ENCODE peak calls at places on chromosomes 11 and 22, in ten cellular contexts. P, H, L, R, J, W, B, E, U and S are unnamed samples.

GRCh38 chr22:39136317-39136716 is 16.2 kb downstream of the CBX7 start:
- DNase-seq in E (no peak), U (no peak), W (no peak), B (no peak), J (no peak), H (no peak), P (no peak), R (no peak), L (no peak), S (no peak)

GRCh38 chr11:31810779-31811647 is at the start of gene PAX6:
- DNase-seq in J (no peak), P (peak; percentile 63), L (peak; percentile 42), B (peak; percentile 95), E (no peak), H (peak; percentile 52), U (no peak), W (no peak), R (peak; percentile 66), S (peak; percentile 78)

GRCh38 chr11:70007796-70008195 is 70.3 kb upstream of the ANO1 start:
- DNase-seq in B (no peak), P (no peak), W (no peak), E (no peak), H (no peak), L (no peak), R (no peak), J (no peak), U (no peak), S (no peak)

GRCh38 chr22:36595968-36596367 is 67.0 kb upstream of the EIF3D start:
- DNase-seq in L (no peak), R (no peak), J (no peak), U (no peak), B (no peak), P (no peak), W (no peak), H (no peak), E (no peak), S (no peak)

GRCh38 chr22:17931400-17931825 is 92.9 kb downstream of the MICAL3 start:
- DNase-seq in E (no peak), R (no peak), L (no peak), B (no peak), J (no peak), W (no peak), U (no peak), H (no peak), P (peak; percentile 34), S (no peak)

GRCh38 chr11:119113716-119114115 is 6.6 kb downstream of the C2CD2L start:
- DNase-seq in H (no peak), B (peak; percentile 22), W (no peak), R (no peak), J (no peak), E (no peak), P (no peak), L (no peak), U (no peak), S (no peak)

GRCh38 chr11:106022795-106023275 is 795 bp upstream of the MSANTD4 start:
- DNase-seq in U (no peak), W (no peak), E (no peak), H (no peak), P (no peak), J (no peak), R (no peak), L (no peak), B (no peak), S (no peak)

GRCh38 chr11:22539851-22540376 is 85.7 kb downstream of the FANCF start:
- DNase-seq in W (no peak), J (no peak), R (no peak), U (no peak), E (no peak), B (peak; percentile 8), L (no peak), H (no peak), P (no peak), S (peak; percentile 48)

GRCh38 chr22:23184764-23185113 is 4.4 kb downstream of the BCR start:
- DNase-seq in B (peak; percentile 33), L (no peak), U (no peak), H (no peak), P (no peak), R (no peak), E (no peak), W (no peak), J (no peak), S (no peak)

GRCh38 chr11:45320366-45320765 is 34.2 kb upstream of the SYT13 start:
- DNase-seq in W (no peak), B (no peak), P (no peak), U (no peak), J (no peak), L (no peak), R (no peak), E (no peak), H (no peak), S (no peak)

GRCh38 chr11:62266558-62266957 is 3.4 kb upstream of the SCGB2A2 start:
- DNase-seq in H (peak; percentile 12), P (peak; percentile 8), L (no peak), R (no peak), E (no peak), J (no peak), U (no peak), B (no peak), W (no peak), S (peak; percentile 73)

GRCh38 chr11:88555018-88555828 is 217.7 kb upstream of the CTSC start:
- DNase-seq in J (no peak), U (peak; percentile 45), W (no peak), E (no peak), P (peak; percentile 99), R (no peak), L (no peak), H (no peak), B (no peak), S (peak; percentile 95)

GRCh38 chr22:43207849-43208702 is 21.1 kb upstream of the TTLL12 start:
- DNase-seq in P (no peak), U (no peak), J (no peak), L (no peak), R (no peak), E (no peak), W (no peak), B (no peak), H (no peak), S (no peak)

GRCh38 chr11:2902784-2903671 is 17.5 kb upstream of the CDKN1C start:
- DNase-seq in H (no peak), B (peak; percentile 80), J (no peak), W (no peak), P (no peak), R (no peak), U (no peak), E (no peak), L (no peak), S (no peak)

GRCh38 chr11:10920205-10920604 is 62.4 kb upstream of the ZBED5 start:
- DNase-seq in R (no peak), B (no peak), U (no peak), L (no peak), H (no peak), E (no peak), W (no peak), P (no peak), J (no peak), S (peak; percentile 92)

GRCh38 chr22:19708323-19709011 is 5.8 kb upstream of the SEPTIN5 start:
- DNase-seq in W (no peak), R (no peak), L (no peak), B (peak; percentile 40), J (no peak), H (no peak), E (no peak), P (no peak), U (no peak), S (no peak)